ENCODE peak calls at places on chromosome 20, in seven cellular contexts. P is A549, J is body of pancreas, V is HCT116, W is uterus, H is heart left ventricle, O is NB4. D is an unnamed sample.

GRCh38 chr20:39107741-39108140 is 145.6 kb downstream of the DHX35 start:
- DNase-seq in P (no peak), J (no peak), V (peak; percentile 73), W (no peak), H (no peak), O (no peak), D (no peak)

GRCh38 chr20:64239449-64240242 is 15.9 kb upstream of the PCMTD2 start:
- DNase-seq in P (no peak), J (no peak), V (no peak), W (no peak), H (peak; percentile 47), O (no peak), D (peak; percentile 21)

GRCh38 chr20:22582960-22583772 is 1.2 kb downstream of the FOXA2 start:
- DNase-seq in P (peak; percentile 40), J (peak; percentile 51), V (no peak), W (no peak), H (no peak), O (no peak), D (no peak)

GRCh38 chr20:46316984-46317684 is 8.8 kb upstream of the CDH22 start:
- DNase-seq in P (no peak), J (peak; percentile 20), V (no peak), W (no peak), H (no peak), O (no peak), D (no peak)

GRCh38 chr20:18743665-18744440 is 69.7 kb upstream of the SCP2D1 start:
- DNase-seq in P (no peak), J (no peak), V (no peak), W (peak; percentile 44), H (no peak), O (no peak), D (no peak)

GRCh38 chr20:8366303-8366923 is 234.3 kb downstream of the PLCB1 start:
- DNase-seq in P (no peak), J (no peak), V (no peak), W (no peak), H (no peak), O (no peak), D (no peak)

GRCh38 chr20:52457826-52458225 is 266.2 kb upstream of the ZFP64 start:
- DNase-seq in P (no peak), J (no peak), V (no peak), W (no peak), H (no peak), O (no peak), D (no peak)

GRCh38 chr20:16175322-16175721 is 397.9 kb downstream of the KIF16B start:
- DNase-seq in P (no peak), J (no peak), V (no peak), W (no peak), H (no peak), O (no peak), D (no peak)

GRCh38 chr20:16434087-16434664 is 139.1 kb downstream of the KIF16B start:
- DNase-seq in P (peak; percentile 47), J (peak; percentile 77), V (peak; percentile 45), W (peak; percentile 58), H (peak; percentile 69), O (peak; percentile 67), D (peak; percentile 9)

GRCh38 chr20:856361-856775 is 22.9 kb downstream of the FAM110A start:
- DNase-seq in P (peak; percentile 72), J (peak; percentile 44), V (peak; percentile 92), W (no peak), H (no peak), O (no peak), D (no peak)

GRCh38 chr20:16939051-16939450 is 190.9 kb downstream of the OTOR start:
- DNase-seq in P (no peak), J (no peak), V (no peak), W (no peak), H (no peak), O (no peak), D (no peak)

GRCh38 chr20:16560661-16561060 is 12.6 kb downstream of the KIF16B start:
- DNase-seq in P (no peak), J (no peak), V (no peak), W (no peak), H (no peak), O (no peak), D (no peak)

GRCh38 chr20:37656945-37657344 is 36.9 kb upstream of the CTNNBL1 start:
- DNase-seq in P (no peak), J (no peak), V (no peak), W (no peak), H (no peak), O (no peak), D (no peak)

GRCh38 chr20:19940945-19941590 is 76.1 kb upstream of the NAA20 start:
- DNase-seq in P (no peak), J (no peak), V (no peak), W (no peak), H (no peak), O (peak; percentile 44), D (no peak)

GRCh38 chr20:20498081-20498861 is 130.4 kb downstream of the INSM1 start:
- DNase-seq in P (no peak), J (no peak), V (no peak), W (no peak), H (no peak), O (no peak), D (no peak)

DNA sequence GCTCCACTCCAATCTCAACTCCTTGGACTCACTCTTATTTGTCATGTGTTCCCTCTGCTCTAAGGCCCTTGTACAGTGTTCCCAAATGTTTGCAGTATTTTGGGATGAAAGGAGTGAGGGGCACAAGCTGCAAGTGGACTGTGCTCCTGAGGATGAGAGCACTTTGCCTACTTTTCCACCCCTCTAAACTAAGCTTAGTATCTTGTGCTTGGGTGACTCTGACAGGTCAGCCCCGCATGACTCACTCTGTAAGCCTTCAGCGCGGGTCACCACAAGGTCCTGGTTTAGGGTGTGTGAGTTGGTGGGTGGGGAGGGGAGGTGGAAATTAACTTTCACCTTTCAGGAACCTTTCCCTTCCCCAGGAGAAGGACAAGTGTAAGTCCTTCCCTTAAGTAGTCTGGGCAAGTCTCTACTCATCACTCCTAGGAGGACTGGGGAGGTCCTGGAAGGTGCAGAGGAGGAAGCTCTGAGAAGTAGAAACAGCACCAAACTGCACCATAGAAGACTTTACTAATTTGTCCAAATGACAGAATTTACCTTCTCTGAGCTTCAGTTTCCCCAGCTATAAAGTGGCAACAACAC is 68.8 kb upstream of the EPB41L1 start:
- DNase-seq in P (peak; percentile 84), J (no peak), V (peak; percentile 84), W (no peak), H (no peak), O (peak; percentile 76), D (no peak)
- TF ChIP-seq POLR2A in P (no peak), J (no peak), V (no peak), W (no peak), H (no peak), O (no peak), D (no peak)

DNA sequence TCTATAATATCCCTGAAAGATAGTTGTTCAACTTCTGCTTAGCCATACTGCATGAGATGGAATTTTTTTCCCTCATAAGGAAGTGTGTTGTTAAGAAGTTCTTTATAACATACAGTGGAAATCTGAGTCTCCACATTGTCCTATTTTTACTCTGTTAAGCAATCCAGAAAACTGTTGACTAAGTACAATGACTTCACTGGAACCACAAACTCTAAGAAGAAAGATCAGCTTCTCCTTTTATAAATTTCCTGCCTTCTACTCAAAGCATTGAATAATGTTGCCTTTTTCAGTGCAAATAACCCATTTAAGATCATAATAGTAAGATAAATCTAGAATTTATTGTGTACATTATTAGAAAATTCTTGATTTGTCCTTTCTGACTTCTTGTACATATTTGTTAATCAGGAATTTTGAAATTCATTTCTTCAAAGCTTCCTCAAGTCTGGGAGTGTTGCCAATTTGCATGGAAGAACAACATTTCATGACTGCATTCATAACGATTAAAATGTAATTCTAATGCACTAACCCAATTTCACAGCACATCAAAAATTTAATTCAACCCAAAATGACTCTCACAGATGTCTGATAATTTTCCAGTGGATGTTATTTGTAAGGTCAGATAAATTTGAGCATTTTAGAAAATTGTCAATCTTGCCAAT is 45.6 kb upstream of the ANKEF1 start:
- DNase-seq in P (no peak), J (no peak), V (no peak), W (no peak), H (no peak), O (peak; percentile 34), D (no peak)
- TF ChIP-seq POLR2A in P (no peak), J (no peak), V (no peak), W (no peak), H (no peak), O (no peak), D (no peak)

GRCh38 chr20:57470666-57471495 is 54.1 kb downstream of the CTCFL start:
- DNase-seq in P (no peak), J (no peak), V (no peak), W (no peak), H (peak; percentile 40), O (no peak), D (no peak)

GRCh38 chr20:57467742-57468141 is 57.2 kb downstream of the CTCFL start:
- DNase-seq in P (no peak), J (no peak), V (no peak), W (no peak), H (peak; percentile 21), O (no peak), D (no peak)

GRCh38 chr20:57470212-57470522 is 54.8 kb downstream of the CTCFL start:
- DNase-seq in P (no peak), J (no peak), V (no peak), W (no peak), H (peak; percentile 57), O (no peak), D (no peak)

GRCh38 chr20:57469418-57470211 is 55.3 kb downstream of the CTCFL start:
- DNase-seq in P (no peak), J (no peak), V (no peak), W (no peak), H (peak; percentile 70), O (no peak), D (no peak)

GRCh38 chr20:57468523-57469417 is 56.2 kb downstream of the CTCFL start:
- DNase-seq in P (no peak), J (no peak), V (no peak), W (no peak), H (peak; percentile 22), O (no peak), D (no peak)
- TF ChIP-seq POLR2A in P (no peak), J (no peak), V (no peak), W (no peak), H (no peak), O (no peak), D (no peak)

GRCh38 chr20:58389968-58390658 is 1.1 kb downstream of the VAPB start:
- DNase-seq in P (no peak), J (no peak), V (peak; percentile 13), W (no peak), H (no peak), O (no peak), D (no peak)
- TF ChIP-seq POLR2A in P (no peak), J (no peak), V (no peak), W (no peak), H (no peak), O (no peak), D (no peak)

D was measured in GM12892.